ENCODE peak calls at places on chromosomes 3 and 15, in six cellular contexts. J is IMR-90; A is CD4-positive, alpha-beta T cell; I is OCI-LY7; O is heart left ventricle; S is lower leg skin. R is an unnamed sample.

GRCh38 chr3:149177122-149177521 is 44.5 kb downstream of the CP start:
- DNase-seq in I (no peak), A (no peak), J (no peak), S (no peak), O (no peak), R (no peak)

GRCh38 chr3:154552338-154552737 is 122.3 kb upstream of the GPR149 start:
- DNase-seq in O (no peak), S (no peak), J (no peak), I (peak), A (no peak), R (no peak)

GRCh38 chr3:52866427-52866826 is 30.9 kb downstream of the STIMATE start:
- DNase-seq in J (no peak), O (no peak), A (no peak), S (no peak), I (no peak), R (no peak)

GRCh38 chr3:126129408-126129891 is 45.5 kb upstream of the SLC41A3 start:
- DNase-seq in O (no peak), S (peak), I (no peak), A (no peak), J (peak), R (no peak)

GRCh38 chr3:100900671-100901070 is 92.5 kb downstream of the ABI3BP start:
- DNase-seq in J (peak), A (no peak), O (no peak), I (no peak), S (no peak), R (no peak)

GRCh38 chr15:27479232-27480140 is 508.5 kb downstream of the GABRG3 start:
- DNase-seq in S (no peak), A (no peak), I (no peak), O (peak), J (no peak), R (no peak)

GRCh38 chr3:101038393-101038792 is 45.2 kb upstream of the ABI3BP start:
- DNase-seq in S (no peak), I (no peak), J (peak), O (no peak), A (no peak), R (no peak)

GRCh38 chr3:180287703-180288102 is 251.0 kb upstream of the PEX5L start:
- DNase-seq in A (no peak), S (no peak), J (no peak), I (no peak), O (no peak), R (no peak)

GRCh38 chr3:128278761-128279593 is 125.7 kb downstream of the EEFSEC start:
- DNase-seq in S (peak), A (no peak), J (peak), I (no peak), O (peak), R (no peak)

DNA sequence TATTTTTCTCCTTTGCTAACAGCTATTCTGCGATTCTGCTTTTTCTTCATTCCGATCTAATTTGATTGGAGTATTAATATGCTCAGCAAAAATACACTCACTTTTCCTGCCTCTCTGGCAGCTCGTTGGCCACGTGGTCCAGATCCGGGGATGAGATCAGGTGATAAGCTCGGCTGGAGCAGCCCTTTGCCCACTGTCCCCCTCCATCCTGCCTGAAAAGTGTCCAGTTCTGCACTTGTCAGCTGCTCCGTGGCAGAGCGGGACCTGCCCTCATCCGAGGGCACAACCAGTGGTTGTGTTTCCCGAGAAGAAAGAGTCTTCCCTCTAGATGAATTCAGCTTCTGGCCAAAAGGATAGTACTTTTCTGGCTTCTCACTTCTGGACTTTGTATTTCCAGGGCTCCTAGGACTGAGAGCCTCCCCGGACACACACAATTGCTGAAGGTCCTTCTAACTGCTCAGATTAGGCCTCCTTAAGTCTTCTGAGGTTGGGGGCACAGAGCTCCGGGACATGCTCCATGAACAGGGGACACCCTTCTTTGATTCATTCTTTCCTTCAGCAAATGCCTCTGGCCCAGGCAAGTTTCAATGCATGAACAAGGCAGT is 103.9 kb upstream of the ALDH1A3 start:
- DNase-seq in S (peak), O (no peak), J (no peak), A (no peak), I (no peak), R (no peak)
- TF ChIP-seq CTCF in S (no peak), O (no peak), J (no peak), A (no peak), I (no peak), R (no peak)

GRCh38 chr3:129627350-129628168 is 21.1 kb upstream of the PLXND1 start:
- DNase-seq in A (peak), J (peak), O (peak), S (peak), I (peak), R (peak)

GRCh38 chr3:129628169-129628522 is 21.7 kb upstream of the PLXND1 start:
- DNase-seq in S (no peak), J (no peak), O (peak), I (no peak), A (no peak), R (no peak)

GRCh38 chr3:129625071-129625874 is 18.8 kb upstream of the PLXND1 start:
- DNase-seq in A (no peak), J (no peak), S (peak), I (no peak), O (peak), R (no peak)

GRCh38 chr3:129629011-129629410 is 22.5 kb upstream of the PLXND1 start:
- DNase-seq in A (no peak), S (peak), O (no peak), I (no peak), J (no peak), R (no peak)

GRCh38 chr3:129626744-129627349 is 20.4 kb upstream of the PLXND1 start:
- DNase-seq in J (peak), S (peak), O (peak), A (peak), I (peak), R (peak)
- TF ChIP-seq CTCF in J (no peak), S (no peak), O (peak), A (no peak), I (peak), R (no peak)

DNA sequence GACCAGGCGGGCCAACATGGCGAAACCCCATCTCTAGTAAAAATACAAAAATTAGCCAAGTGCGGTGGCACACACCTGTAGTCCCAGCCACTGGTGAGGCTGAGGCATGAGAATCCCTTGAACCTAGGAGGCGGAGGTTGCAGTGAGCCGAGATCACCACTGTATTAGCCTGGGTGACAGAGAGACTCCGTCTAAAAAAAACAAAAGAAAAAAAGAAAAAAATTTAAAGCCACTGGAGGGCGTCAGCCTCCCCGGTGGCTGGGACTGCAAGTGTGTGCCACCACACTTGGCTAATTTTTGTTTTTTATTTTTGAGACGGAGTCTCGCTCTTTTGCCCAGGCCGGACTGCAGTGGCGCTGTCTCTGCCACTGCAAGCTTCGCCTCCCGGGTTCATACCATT is 7.9 kb downstream of the RTF1 start:
- DNase-seq in O (no peak), A (no peak), S (no peak), J (no peak), I (no peak), R (no peak)
- TF ChIP-seq CTCF in O (no peak), A (no peak), S (no peak), J (no peak), I (no peak), R (no peak)

GRCh38 chr3:103907567-103907966 is 1459.1 kb upstream of the ALCAM start:
- DNase-seq in S (no peak), A (no peak), J (no peak), I (no peak), O (no peak), R (no peak)
- TF ChIP-seq CTCF in S (no peak), A (no peak), J (no peak), I (no peak), O (no peak), R (no peak)

GRCh38 chr3:66441124-66441523 is 59.7 kb downstream of the LRIG1 start:
- DNase-seq in J (peak), O (no peak), S (no peak), A (no peak), I (no peak), R (no peak)
- TF ChIP-seq CTCF in J (no peak), O (no peak), S (no peak), A (no peak), I (no peak), R (no peak)

DNA sequence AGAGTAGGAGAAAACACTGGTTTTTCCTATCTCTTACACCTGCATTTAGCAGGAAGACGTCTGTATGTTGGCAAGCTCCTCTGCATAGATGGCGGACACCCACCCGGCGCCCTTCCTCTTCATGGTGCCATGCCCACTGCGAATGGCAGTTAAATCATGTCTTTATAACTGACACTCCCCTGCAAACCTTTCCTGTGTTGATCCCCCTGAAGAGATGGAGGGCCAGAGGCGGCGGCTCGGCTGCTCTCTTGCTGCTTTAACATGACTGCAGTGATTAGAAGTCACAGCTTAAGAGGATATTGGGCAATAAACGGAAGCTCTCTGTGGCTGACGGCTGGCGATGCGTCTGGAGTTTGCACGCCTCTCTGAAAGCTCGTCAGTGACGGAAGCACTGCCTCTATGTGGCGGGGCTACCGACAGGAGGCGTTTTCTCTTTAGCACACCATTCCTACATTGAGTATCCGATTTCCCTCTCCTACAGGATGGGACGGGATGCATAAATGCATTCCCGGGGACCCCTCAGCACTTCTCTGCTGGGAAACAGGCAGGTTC is 25.5 kb upstream of the SNRPA1 start:
- DNase-seq in O (peak), S (no peak), J (peak), I (no peak), A (peak), R (peak)
- TF ChIP-seq CTCF in O (no peak), S (no peak), J (peak), I (no peak), A (peak), R (peak)

DNA sequence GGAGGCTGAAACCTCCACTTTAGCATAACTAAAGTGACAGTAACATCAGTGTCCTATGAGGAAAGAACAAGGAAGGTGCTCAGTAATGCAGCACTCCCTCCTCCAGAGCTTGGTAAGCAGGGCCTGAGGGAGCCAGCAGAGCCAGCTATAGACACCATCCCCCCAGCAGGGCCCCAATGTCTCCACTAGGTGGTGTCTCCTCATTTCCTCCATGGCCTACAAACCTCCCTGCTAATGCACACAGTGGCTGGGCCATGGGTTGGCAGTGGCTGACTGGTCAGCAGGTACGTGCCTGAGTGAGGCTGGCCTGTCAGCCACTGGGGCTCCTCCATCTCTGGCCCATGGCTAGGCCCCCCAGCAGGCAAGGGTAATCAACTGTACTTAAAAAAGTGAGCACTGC is 13.6 kb downstream of the MRPS25 start:
- DNase-seq in J (peak), S (no peak), O (no peak), A (peak), I (peak), R (no peak)
- TF ChIP-seq CTCF in J (peak), S (no peak), O (peak), A (peak), I (peak), R (peak)

GRCh38 chr3:4655145-4656045 is 162.2 kb downstream of the ITPR1 start:
- DNase-seq in O (no peak), J (no peak), I (no peak), A (no peak), S (no peak), R (no peak)

GRCh38 chr3:4656646-4657318 is 163.6 kb downstream of the ITPR1 start:
- DNase-seq in A (no peak), O (no peak), I (no peak), S (no peak), J (no peak), R (no peak)

GRCh38 chr3:4660936-4661335 is 167.8 kb downstream of the ITPR1 start:
- DNase-seq in I (no peak), S (no peak), A (no peak), O (no peak), J (no peak), R (no peak)

GRCh38 chr3:4656059-4656458 is 162.9 kb downstream of the ITPR1 start:
- DNase-seq in S (no peak), J (peak), I (peak), O (peak), A (no peak), R (no peak)
- TF ChIP-seq CTCF in S (no peak), J (peak), I (peak), O (peak), A (no peak), R (no peak)

GRCh38 chr3:43215684-43216336 is 70.5 kb upstream of the SNRK start:
- DNase-seq in S (no peak), I (peak), O (no peak), J (no peak), A (no peak), R (no peak)
- TF ChIP-seq CTCF in S (no peak), I (peak), O (no peak), J (no peak), A (no peak), R (peak)

GRCh38 chr15:31503256-31503655 is 176.6 kb downstream of the KLF13 start:
- DNase-seq in S (no peak), J (no peak), A (no peak), I (no peak), O (no peak), R (no peak)

GRCh38 chr15:31502541-31503229 is 176.1 kb downstream of the KLF13 start:
- DNase-seq in A (no peak), O (no peak), I (no peak), S (no peak), J (no peak), R (no peak)

GRCh38 chr15:31504462-31504839 is 177.8 kb downstream of the KLF13 start:
- DNase-seq in O (no peak), I (no peak), J (no peak), A (no peak), S (no peak), R (no peak)

GRCh38 chr15:31501536-31502157 is 175.0 kb downstream of the KLF13 start:
- DNase-seq in O (no peak), S (no peak), I (no peak), A (no peak), J (no peak), R (no peak)

GRCh38 chr15:31503758-31504461 is 177.3 kb downstream of the KLF13 start:
- DNase-seq in J (no peak), A (no peak), S (no peak), O (no peak), I (no peak), R (no peak)
- TF ChIP-seq CTCF in J (no peak), A (no peak), S (no peak), O (no peak), I (no peak), R (no peak)

R was measured in CD14-positive monocyte.